ENCODE peak calls at places on chromosomes 4 and X, in five cellular contexts. H is fibroblast of pulmonary artery, T is testis, K is AG04450, I is mammary epithelial cell. P is an unnamed sample.
A peak's percentile ranks its signal among the peaks of the same experiment; 100 is the strongest.

GRCh38 chr4:74111990-74112389 is 13.0 kb upstream of the CXCL2 start:
- DNase-seq in H (peak; percentile 73), K (no peak), T (no peak), I (peak; percentile 96), P (peak; percentile 98)

GRCh38 chrX:17519349-17519748 is 144.3 kb downstream of the NHS start:
- DNase-seq in K (no peak), T (peak; percentile 72), I (no peak), H (peak; percentile 49), P (no peak)

GRCh38 chr4:4670869-4671268 is 129.0 kb upstream of the STX18 start:
- DNase-seq in T (no peak), I (no peak), K (no peak), H (no peak), P (peak; percentile 8)

GRCh38 chr4:53925050-53925605 is 139.3 kb downstream of the CHIC2 start:
- DNase-seq in I (peak; percentile 61), H (no peak), K (no peak), T (no peak), P (peak; percentile 84)

GRCh38 chr4:39044947-39045734 is 12.9 kb upstream of the TMEM156 start:
- DNase-seq in T (peak; percentile 42), K (no peak), I (peak; percentile 18), H (peak; percentile 33), P (no peak)

GRCh38 chr4:2450394-2451035 is 18.4 kb upstream of the RNF4 start:
- DNase-seq in T (no peak), H (no peak), K (no peak), I (no peak), P (no peak)

GRCh38 chr4:6763330-6763851 is 19.1 kb upstream of the KIAA0232 start:
- DNase-seq in I (peak; percentile 98), T (no peak), K (no peak), H (no peak), P (peak; percentile 98)

GRCh38 chrX:149248073-149248625 is 257.0 kb downstream of the IDS start:
- DNase-seq in T (no peak), H (peak; percentile 13), K (no peak), I (peak; percentile 16), P (no peak)

GRCh38 chr4:156472624-156473023 is 499.0 kb downstream of the PDGFC start:
- DNase-seq in I (peak; percentile 1), T (no peak), K (no peak), H (no peak), P (no peak)

GRCh38 chr4:47490550-47490949 is 5.5 kb downstream of the ATP10D start:
- DNase-seq in H (peak; percentile 63), I (peak; percentile 34), K (no peak), T (no peak), P (peak; percentile 67)

GRCh38 chr4:88027611-88028608 is 20.5 kb downstream of the PKD2 start:
- DNase-seq in H (peak; percentile 74), K (peak; percentile 73), I (peak; percentile 95), T (no peak), P (peak; percentile 92)

GRCh38 chrX:12139934-12140611 is 1.8 kb downstream of the FRMPD4 start:
- DNase-seq in T (no peak), H (peak; percentile 46), I (peak; percentile 39), K (no peak), P (peak; percentile 70)

GRCh38 chrX:11334165-11334564 is 41.0 kb downstream of the AMELX start:
- DNase-seq in I (peak; percentile 65), T (no peak), K (no peak), H (no peak), P (peak; percentile 81)

GRCh38 chr4:170465434-170465833 is 375.7 kb upstream of the AADAT start:
- DNase-seq in I (no peak), H (no peak), T (no peak), K (no peak), P (peak; percentile 2)

GRCh38 chr4:16860506-16860905 is 37.9 kb downstream of the LDB2 start:
- DNase-seq in H (peak; percentile 93), T (no peak), I (no peak), K (peak; percentile 89), P (peak; percentile 10)

GRCh38 chr4:54547299-54548097 is 110.3 kb upstream of the KIT start:
- DNase-seq in H (no peak), T (no peak), K (no peak), I (no peak), P (peak; percentile 55)

GRCh38 chr4:1012031-1012739 is 759 bp downstream of the FGFRL1 start:
- DNase-seq in K (no peak), H (no peak), T (no peak), I (peak; percentile 40), P (peak; percentile 34)

GRCh38 chrX:132292753-132293152 is 73.5 kb upstream of the RAP2C start:
- DNase-seq in K (peak; percentile 15), H (peak; percentile 71), I (peak; percentile 49), T (peak; percentile 18), P (peak; percentile 58)

GRCh38 chr4:113835005-113835404 is 73.5 kb upstream of the CAMK2D start:
- DNase-seq in I (no peak), H (peak; percentile 67), K (no peak), T (no peak), P (peak; percentile 51)

GRCh38 chr4:47741200-47741599 is 96.7 kb downstream of the CORIN start:
- DNase-seq in K (no peak), I (peak; percentile 71), T (no peak), H (peak; percentile 22), P (peak; percentile 80)

GRCh38 chr4:171532968-171533367 is 280.2 kb upstream of the GALNTL6 start:
- DNase-seq in K (no peak), T (no peak), H (no peak), I (no peak), P (no peak)

GRCh38 chrX:79107891-79108718 is 36.4 kb upstream of the GPR174 start:
- DNase-seq in I (no peak), T (no peak), K (no peak), H (no peak), P (no peak)

GRCh38 chr4:3295837-3296624 is 3.2 kb downstream of the RGS12 start:
- DNase-seq in H (no peak), K (no peak), I (no peak), T (no peak), P (no peak)

GRCh38 chr4:30535255-30535654 is 184.9 kb upstream of the PCDH7 start:
- DNase-seq in H (peak; percentile 8), T (no peak), I (no peak), K (no peak), P (no peak)

GRCh38 chr4:8274772-8275241 is 5.3 kb downstream of the HTRA3 start:
- DNase-seq in K (peak; percentile 95), H (peak; percentile 95), I (peak; percentile 17), T (peak; percentile 85), P (peak; percentile 47)

GRCh38 chrX:139211568-139212182 is 318.9 kb upstream of the F9 start:
- DNase-seq in H (no peak), I (no peak), T (no peak), K (no peak), P (no peak)

GRCh38 chrX:87583679-87584078 is 66.1 kb downstream of the KLHL4 start:
- DNase-seq in I (peak; percentile 6), T (no peak), H (peak; percentile 40), K (no peak), P (peak; percentile 26)

GRCh38 chr4:138553001-138553845 is 311.1 kb upstream of the SLC7A11 start:
- DNase-seq in T (peak; percentile 53), H (no peak), I (no peak), K (no peak), P (no peak)

GRCh38 chr4:1041147-1041935 is 29.9 kb downstream of the FGFRL1 start:
- DNase-seq in H (peak; percentile 58), I (no peak), T (no peak), K (no peak), P (peak; percentile 62)

DNA sequence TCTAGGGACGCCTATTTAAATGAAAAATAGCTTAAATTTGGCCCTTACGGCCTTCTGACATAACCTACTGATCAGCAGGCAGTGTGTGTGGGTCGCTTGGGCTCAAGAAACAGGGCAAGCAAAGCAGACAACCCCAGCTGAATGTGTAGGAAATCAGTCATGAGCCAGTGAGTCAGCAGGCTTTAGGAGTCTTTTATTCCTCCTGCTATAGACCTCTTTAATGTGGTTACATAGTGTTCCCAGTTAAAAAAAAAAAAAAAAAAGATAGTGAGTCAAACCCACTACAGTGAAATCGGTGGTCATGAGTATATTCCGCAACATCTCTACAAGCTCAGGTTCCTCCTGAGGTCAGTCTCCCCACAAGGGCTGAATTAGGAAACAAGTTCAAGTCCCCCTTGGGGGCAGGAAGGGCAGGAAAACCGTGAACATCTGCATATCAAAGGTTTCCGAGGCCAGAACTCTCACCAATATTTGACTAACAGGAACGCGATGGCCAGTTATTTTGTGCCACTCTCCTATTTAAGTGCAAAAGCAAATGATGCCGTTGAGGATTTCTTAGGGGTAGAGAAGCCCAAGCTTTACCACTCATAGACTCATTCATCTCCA is 32.7 kb downstream of the ACSL1 start:
- DNase-seq in I (peak; percentile 96), K (peak; percentile 84), T (peak; percentile 37), H (peak; percentile 94), P (peak; percentile 94)
- H3K4me3 ChIP-seq in I (no peak overlapping the region), K (no peak overlapping the region), T (no peak overlapping the region), H (no peak overlapping the region), P (no peak overlapping the region)

DNA sequence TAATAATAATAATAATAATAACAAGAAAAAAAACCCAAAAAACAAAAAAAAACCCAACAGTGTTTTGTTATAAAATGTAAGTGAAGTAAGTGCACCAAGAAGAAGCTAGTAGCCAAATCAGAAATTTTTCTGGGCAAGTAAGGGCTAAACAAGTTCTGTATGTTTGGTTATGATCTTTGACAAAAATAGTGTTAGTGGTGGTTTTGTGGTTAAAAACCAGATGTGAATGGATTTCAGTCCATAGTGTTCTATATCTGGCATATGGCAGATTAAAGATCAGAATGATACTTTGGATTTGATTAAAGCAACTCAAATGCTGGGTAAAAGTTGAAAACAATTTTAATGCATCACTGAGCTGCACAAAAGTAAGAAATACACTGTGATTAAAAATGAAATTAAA is 116.5 kb upstream of the NDST4 start:
- DNase-seq in T (no peak), K (no peak), H (no peak), I (no peak), P (no peak)
- TF ChIP-seq CTCF in T (no peak), K (no peak), H (no peak), I (no peak), P (no peak)

GRCh38 chr4:77582151-77582550 is 23.5 kb upstream of the CXCL13 start:
- DNase-seq in H (no peak), T (no peak), I (peak; percentile 9), K (no peak), P (peak; percentile 37)

GRCh38 chr4:77582716-77583115 is 22.9 kb upstream of the CXCL13 start:
- DNase-seq in T (no peak), I (no peak), K (no peak), H (no peak), P (no peak)

GRCh38 chr4:77578145-77578544 is 27.5 kb upstream of the CXCL13 start:
- DNase-seq in K (no peak), T (no peak), H (no peak), I (no peak), P (no peak)

GRCh38 chr4:77579406-77580076 is 26.1 kb upstream of the CXCL13 start:
- DNase-seq in K (peak; percentile 18), H (peak; percentile 74), T (no peak), I (peak; percentile 87), P (peak; percentile 89)

GRCh38 chr4:77581724-77582123 is 23.9 kb upstream of the CXCL13 start:
- DNase-seq in H (no peak), T (no peak), K (no peak), I (peak; percentile 56), P (peak; percentile 75)
- H3K4me3 ChIP-seq in H (no peak overlapping the region), T (no peak overlapping the region), K (no peak overlapping the region), I (no peak overlapping the region), P (no peak overlapping the region)

DNA sequence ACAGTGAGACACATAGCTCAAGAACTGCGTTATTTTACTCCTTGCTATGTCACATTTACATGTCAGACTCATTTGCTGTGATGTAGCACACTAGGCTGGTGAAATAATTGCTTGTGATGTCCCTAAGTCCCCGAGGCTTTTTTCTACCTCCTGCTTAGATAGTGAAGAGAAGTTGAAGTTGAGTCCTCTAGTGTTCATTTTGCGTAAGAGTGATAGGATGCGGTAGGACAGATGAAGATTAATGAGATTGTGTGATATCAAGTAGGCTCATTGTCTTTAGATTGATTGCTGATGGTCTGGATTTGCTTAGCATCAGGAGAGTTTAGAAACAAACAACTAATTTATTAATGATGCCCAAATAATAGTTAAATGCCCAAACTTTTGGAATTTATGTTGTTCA is 173.6 kb upstream of the NUDT6 start:
- DNase-seq in I (peak; percentile 12), K (no peak), T (no peak), H (peak; percentile 45), P (peak; percentile 48)
- TF ChIP-seq CTCF in I (peak; percentile 63), K (peak; percentile 11), T (no peak), H (peak; percentile 43), P (peak; percentile 52)